ENCODE peak calls at places on chromosomes 7 and 10, in five cellular contexts. A is GM23338, G is PC-3, R is endothelial cell, K is fibroblast of villous mesenchyme. J is an unnamed sample.

GRCh38 chr7:2487586-2488271 is 11.5 kb upstream of the GRIFIN start:
- DNase-seq in A (no peak), G (no peak), R (no peak), K (no peak), J (no peak)

GRCh38 chr7:80635533-80635932 is 2.9 kb upstream of the CD36 start:
- DNase-seq in A (no peak), G (no peak), R (no peak), K (peak; percentile 30), J (no peak)

GRCh38 chr10:118520116-118520742 is 75.2 kb downstream of the PRLHR start:
- DNase-seq in A (no peak), G (no peak), R (no peak), K (no peak), J (no peak)

GRCh38 chr10:33010132-33011037 is 52.4 kb upstream of the ITGB1 start:
- DNase-seq in A (peak; percentile 75), G (peak; percentile 100), R (peak; percentile 22), K (peak; percentile 95), J (peak; percentile 84)

GRCh38 chr10:132335189-132336063 is 3.4 kb downstream of the LRRC27 start:
- DNase-seq in A (peak; percentile 20), G (no peak), R (no peak), K (peak; percentile 83), J (no peak)

GRCh38 chr10:78578929-78579328 is 489.8 kb upstream of the ZMIZ1 start:
- DNase-seq in A (no peak), G (peak; percentile 64), R (no peak), K (no peak), J (no peak)

GRCh38 chr7:45718464-45719330 is 144.5 kb downstream of the ADCY1 start:
- DNase-seq in A (no peak), G (no peak), R (no peak), K (peak; percentile 41), J (no peak)

GRCh38 chr7:40356312-40356711 is 221.5 kb downstream of the SUGCT start:
- DNase-seq in A (no peak), G (no peak), R (no peak), K (no peak), J (no peak)

GRCh38 chr10:118033905-118034304 is 12.8 kb downstream of the RAB11FIP2 start:
- DNase-seq in A (no peak), G (no peak), R (no peak), K (peak; percentile 91), J (no peak)

GRCh38 chr10:86649471-86650150 is 4.7 kb upstream of the OPN4 start:
- DNase-seq in A (no peak), G (no peak), R (no peak), K (no peak), J (no peak)

GRCh38 chr7:1817061-1817712 is 147.1 kb downstream of the ELFN1 start:
- DNase-seq in A (no peak), G (no peak), R (no peak), K (no peak), J (no peak)

GRCh38 chr10:86348321-86349210 is 18.0 kb downstream of the GRID1 start:
- DNase-seq in A (peak; percentile 15), G (peak; percentile 20), R (no peak), K (no peak), J (no peak)

GRCh38 chr7:90595341-90595800 is 750 bp upstream of the CDK14 start:
- DNase-seq in A (peak; percentile 39), G (peak; percentile 11), R (no peak), K (peak; percentile 18), J (peak; percentile 35)

GRCh38 chr10:29621161-29621560 is 13.6 kb downstream of the SVIL start:
- DNase-seq in A (peak; percentile 37), G (no peak), R (no peak), K (peak; percentile 96), J (peak; percentile 91)

GRCh38 chr10:131975003-131975402 is 6.7 kb downstream of the BNIP3 start:
- DNase-seq in A (no peak), G (no peak), R (no peak), K (no peak), J (no peak)

GRCh38 chr7:130940326-130940725 is 206.3 kb upstream of the KLF14 start:
- DNase-seq in A (no peak), G (no peak), R (no peak), K (no peak), J (no peak)

GRCh38 chr7:47493971-47494370 is 87.9 kb downstream of the TNS3 start:
- DNase-seq in A (no peak), G (peak; percentile 83), R (no peak), K (no peak), J (no peak)

GRCh38 chr10:109966961-109967738 is 40.6 kb upstream of the ADD3 start:
- DNase-seq in A (peak; percentile 28), G (peak; percentile 56), R (peak; percentile 38), K (peak; percentile 76), J (no peak)

GRCh38 chr7:25312968-25313367 is 84.7 kb upstream of the NPVF start:
- DNase-seq in A (no peak), G (no peak), R (no peak), K (no peak), J (no peak)

GRCh38 chr7:42945821-42946615 is 13.8 kb downstream of the MRPL32 start:
- DNase-seq in A (no peak), G (no peak), R (no peak), K (peak; percentile 15), J (no peak)

GRCh38 chr10:133258818-133259602 is 17.7 kb downstream of the ADAM8 start:
- DNase-seq in A (no peak), G (peak; percentile 97), R (no peak), K (peak; percentile 99), J (peak; percentile 99)

GRCh38 chr7:105473163-105473562 is 48.9 kb downstream of the PUS7 start:
- DNase-seq in A (peak; percentile 13), G (no peak), R (no peak), K (peak; percentile 86), J (peak; percentile 78)

GRCh38 chr10:123136806-123137642 is 1.3 kb downstream of the HMX3 start:
- DNase-seq in A (peak; percentile 69), G (no peak), R (peak; percentile 44), K (peak; percentile 11), J (no peak)

GRCh38 chr7:150973571-150974451 is 4.3 kb downstream of the KCNH2 start:
- DNase-seq in A (peak; percentile 77), G (no peak), R (no peak), K (no peak), J (no peak)

GRCh38 chr7:27364344-27364758 is 121.7 kb downstream of the EVX1 start:
- DNase-seq in A (no peak), G (peak; percentile 50), R (no peak), K (peak; percentile 85), J (peak; percentile 78)

GRCh38 chr10:17675638-17676037 is 31.7 kb downstream of the STAM start:
- DNase-seq in A (no peak), G (no peak), R (no peak), K (no peak), J (no peak)

GRCh38 chr7:370775-371118 is 80.8 kb downstream of the FOXL3 start:
- DNase-seq in A (no peak), G (no peak), R (no peak), K (no peak), J (no peak)

GRCh38 chr7:7323921-7324320 is 141.6 kb downstream of the C1GALT1 start:
- DNase-seq in A (no peak), G (no peak), R (no peak), K (no peak), J (no peak)

GRCh38 chr7:79984210-79984609 is 150.4 kb upstream of the GNAI1 start:
- DNase-seq in A (no peak), G (peak; percentile 37), R (no peak), K (no peak), J (no peak)

GRCh38 chr10:125691160-125691981 is 8.4 kb upstream of the TEX36 start:
- DNase-seq in A (no peak), G (peak; percentile 74), R (no peak), K (no peak), J (no peak)

GRCh38 chr7:107051376-107051775 is 6.9 kb downstream of the PRKAR2B start:
- DNase-seq in A (no peak), G (peak; percentile 72), R (no peak), K (peak; percentile 45), J (no peak)

DNA sequence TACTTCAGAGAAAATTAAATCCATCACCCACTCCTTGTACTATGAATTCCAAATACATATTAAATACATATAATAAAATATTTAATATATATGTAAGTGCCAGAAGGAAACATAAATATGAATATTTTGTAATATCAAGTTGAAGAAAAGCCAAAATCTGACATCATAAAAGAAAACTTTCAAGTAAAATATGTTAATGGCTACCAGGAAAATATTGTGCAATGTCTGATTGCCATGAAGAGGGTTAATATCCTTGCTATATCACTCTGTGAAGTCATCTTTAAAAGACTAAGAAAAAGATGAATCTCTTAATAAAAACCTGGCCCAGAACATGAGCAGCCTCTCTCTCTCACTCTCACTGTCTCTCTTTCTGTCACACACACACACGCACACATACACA is 130.2 kb downstream of the EGFR start:
- DNase-seq in A (no peak), G (no peak), R (no peak), K (no peak), J (no peak)
- TF ChIP-seq CTCF in A (no peak), G (no peak), R (no peak), K (no peak), J (no peak)

DNA sequence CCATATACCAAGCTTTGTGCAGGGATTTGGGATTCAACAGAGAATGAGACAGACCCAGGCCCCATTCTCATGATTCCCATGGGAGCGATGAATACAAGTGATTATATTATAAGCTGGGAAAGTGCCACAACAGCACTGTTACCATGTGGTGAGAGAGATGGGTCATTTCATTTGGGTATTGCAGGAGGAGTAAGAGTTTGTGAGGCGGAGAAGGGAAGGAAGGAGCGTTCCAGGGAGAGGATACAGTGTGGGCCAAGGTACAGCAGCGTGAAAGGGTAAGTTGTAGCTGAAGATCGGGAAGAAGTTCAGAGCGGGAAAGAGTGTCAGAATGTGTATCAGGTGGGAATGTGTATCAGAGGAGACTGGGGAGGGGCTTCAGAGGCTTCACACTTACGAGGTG is 38.5 kb downstream of the GOLGA7B start:
- DNase-seq in A (no peak), G (no peak), R (no peak), K (no peak), J (no peak)
- TF ChIP-seq CTCF in A (no peak), G (no peak), R (no peak), K (no peak), J (no peak)

GRCh38 chr10:100158044-100158805 is 27.6 kb downstream of the ERLIN1 start:
- DNase-seq in A (no peak), G (no peak), R (no peak), K (no peak), J (no peak)

GRCh38 chr10:100168313-100168643 is 17.6 kb downstream of the ERLIN1 start:
- DNase-seq in A (no peak), G (no peak), R (no peak), K (no peak), J (no peak)

GRCh38 chr10:100167521-100168312 is 18.1 kb downstream of the ERLIN1 start:
- DNase-seq in A (no peak), G (no peak), R (no peak), K (peak; percentile 53), J (no peak)

GRCh38 chr10:100163704-100164621 is 21.9 kb downstream of the ERLIN1 start:
- DNase-seq in A (no peak), G (peak; percentile 11), R (no peak), K (peak; percentile 58), J (no peak)
- TF ChIP-seq CTCF in A (no peak), G (no peak), R (no peak), K (no peak), J (no peak)

DNA sequence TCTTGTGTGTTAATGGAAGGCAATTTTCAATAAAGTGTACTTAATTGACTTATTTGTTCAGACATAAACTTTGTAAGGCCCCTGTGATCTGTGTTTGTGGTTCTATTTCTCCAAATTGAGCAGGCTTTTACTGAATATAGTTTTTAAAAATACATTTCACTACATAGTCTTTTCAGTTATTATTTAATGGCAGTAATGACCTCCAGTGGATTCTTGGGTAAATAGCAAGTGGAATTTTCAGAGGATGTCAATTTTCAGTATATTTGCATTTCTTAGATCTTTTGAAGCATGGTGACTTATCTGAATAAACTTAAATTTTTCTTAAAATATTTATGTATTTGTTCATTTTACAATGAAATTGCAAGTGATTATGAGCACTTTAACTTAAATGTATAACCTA is 203.1 kb upstream of the PCLO start:
- DNase-seq in A (no peak), G (peak; percentile 19), R (no peak), K (no peak), J (no peak)
- TF ChIP-seq CTCF in A (no peak), G (peak; percentile 45), R (no peak), K (peak; percentile 10), J (no peak)

J was measured in MCF 10A.